ENCODE peak calls at places on chromosome X, in ten cellular contexts. One of them, this sample, is unnamed.

GRCh38 chrX:137166591-137166990 is 132.8 kb upstream of the GPR101 start:
- DNase-seq in cardiac muscle cell: peak; percentile 15
- DNase-seq in H7: peak; percentile 47
- DNase-seq in choroid plexus epithelial cell: no peak
- DNase-seq in WERI-Rb-1: peak; percentile 15
- DNase-seq in effector memory CD4-positive, alpha-beta T cell: no peak
- DNase-seq in tibial nerve: no peak
- DNase-seq in mesendoderm: peak; percentile 34
- DNase-seq in NB4: peak; percentile 27
- DNase-seq in SK-N-SH: peak; percentile 8
- DNase-seq in this sample: no peak

GRCh38 chrX:119942831-119943184 is 743 bp downstream of the NKAP start:
- DNase-seq in cardiac muscle cell: no peak
- DNase-seq in H7: no peak
- DNase-seq in choroid plexus epithelial cell: peak; percentile 10
- DNase-seq in WERI-Rb-1: no peak
- DNase-seq in effector memory CD4-positive, alpha-beta T cell: no peak
- DNase-seq in tibial nerve: no peak
- DNase-seq in mesendoderm: no peak
- DNase-seq in NB4: no peak
- DNase-seq in SK-N-SH: no peak
- DNase-seq in this sample: no peak

GRCh38 chrX:20026278-20026677 is 35.4 kb upstream of the BCLAF3 start:
- DNase-seq in cardiac muscle cell: no peak
- DNase-seq in H7: no peak
- DNase-seq in choroid plexus epithelial cell: peak; percentile 21
- DNase-seq in WERI-Rb-1: no peak
- DNase-seq in effector memory CD4-positive, alpha-beta T cell: no peak
- DNase-seq in tibial nerve: no peak
- DNase-seq in mesendoderm: peak; percentile 60
- DNase-seq in NB4: peak; percentile 4
- DNase-seq in SK-N-SH: no peak
- DNase-seq in this sample: no peak

GRCh38 chrX:68307767-68308166 is 125.5 kb downstream of the OPHN1 start:
- DNase-seq in cardiac muscle cell: no peak
- DNase-seq in H7: no peak
- DNase-seq in choroid plexus epithelial cell: peak; percentile 79
- DNase-seq in WERI-Rb-1: no peak
- DNase-seq in effector memory CD4-positive, alpha-beta T cell: no peak
- DNase-seq in tibial nerve: peak; percentile 13
- DNase-seq in mesendoderm: no peak
- DNase-seq in NB4: peak; percentile 16
- DNase-seq in SK-N-SH: no peak
- DNase-seq in this sample: peak; percentile 55

GRCh38 chrX:100944601-100945000 is 15.9 kb upstream of the XKRX start:
- DNase-seq in cardiac muscle cell: no peak
- DNase-seq in H7: no peak
- DNase-seq in choroid plexus epithelial cell: peak; percentile 34
- DNase-seq in WERI-Rb-1: no peak
- DNase-seq in effector memory CD4-positive, alpha-beta T cell: no peak
- DNase-seq in tibial nerve: no peak
- DNase-seq in mesendoderm: no peak
- DNase-seq in NB4: no peak
- DNase-seq in SK-N-SH: no peak
- DNase-seq in this sample: no peak

GRCh38 chrX:19673334-19674040 is 158.2 kb upstream of the MAP3K15 start:
- DNase-seq in cardiac muscle cell: no peak
- DNase-seq in H7: no peak
- DNase-seq in choroid plexus epithelial cell: peak; percentile 95
- DNase-seq in WERI-Rb-1: no peak
- DNase-seq in effector memory CD4-positive, alpha-beta T cell: no peak
- DNase-seq in tibial nerve: peak; percentile 56
- DNase-seq in mesendoderm: peak; percentile 60
- DNase-seq in NB4: peak; percentile 57
- DNase-seq in SK-N-SH: no peak
- DNase-seq in this sample: peak; percentile 94

GRCh38 chrX:122046815-122047214 is 999.4 kb downstream of the GLUD2 start:
- DNase-seq in cardiac muscle cell: no peak
- DNase-seq in H7: no peak
- DNase-seq in choroid plexus epithelial cell: peak; percentile 26
- DNase-seq in WERI-Rb-1: no peak
- DNase-seq in effector memory CD4-positive, alpha-beta T cell: no peak
- DNase-seq in tibial nerve: no peak
- DNase-seq in mesendoderm: no peak
- DNase-seq in NB4: no peak
- DNase-seq in SK-N-SH: no peak
- DNase-seq in this sample: no peak

GRCh38 chrX:109918753-109919152 is 84.2 kb upstream of the TMEM164 start:
- DNase-seq in cardiac muscle cell: no peak
- DNase-seq in H7: no peak
- DNase-seq in choroid plexus epithelial cell: peak; percentile 13
- DNase-seq in WERI-Rb-1: no peak
- DNase-seq in effector memory CD4-positive, alpha-beta T cell: no peak
- DNase-seq in tibial nerve: no peak
- DNase-seq in mesendoderm: no peak
- DNase-seq in NB4: no peak
- DNase-seq in SK-N-SH: no peak
- DNase-seq in this sample: no peak

GRCh38 chrX:123525131-123525725 is 207.6 kb downstream of the THOC2 start:
- DNase-seq in cardiac muscle cell: no peak
- DNase-seq in H7: no peak
- DNase-seq in choroid plexus epithelial cell: no peak
- DNase-seq in WERI-Rb-1: no peak
- DNase-seq in effector memory CD4-positive, alpha-beta T cell: no peak
- DNase-seq in tibial nerve: no peak
- DNase-seq in mesendoderm: peak; percentile 4
- DNase-seq in NB4: no peak
- DNase-seq in SK-N-SH: no peak
- DNase-seq in this sample: no peak

GRCh38 chrX:8783100-8784098 is 17.8 kb downstream of the FAM9A start:
- DNase-seq in cardiac muscle cell: no peak
- DNase-seq in H7: peak; percentile 84
- DNase-seq in choroid plexus epithelial cell: peak; percentile 12
- DNase-seq in WERI-Rb-1: no peak
- DNase-seq in effector memory CD4-positive, alpha-beta T cell: peak; percentile 12
- DNase-seq in tibial nerve: peak; percentile 4
- DNase-seq in mesendoderm: peak; percentile 58
- DNase-seq in NB4: peak; percentile 38
- DNase-seq in SK-N-SH: peak; percentile 41
- DNase-seq in this sample: no peak

GRCh38 chrX:23334871-23335599 is 386 bp downstream of the PTCHD1 start:
- DNase-seq in cardiac muscle cell: peak; percentile 41
- DNase-seq in H7: peak; percentile 71
- DNase-seq in choroid plexus epithelial cell: no peak
- DNase-seq in WERI-Rb-1: peak; percentile 12
- DNase-seq in effector memory CD4-positive, alpha-beta T cell: no peak
- DNase-seq in tibial nerve: no peak
- DNase-seq in mesendoderm: peak; percentile 40
- DNase-seq in NB4: no peak
- DNase-seq in SK-N-SH: peak; percentile 46
- DNase-seq in this sample: no peak

GRCh38 chrX:21778236-21778635 is 20.3 kb upstream of the SMPX start:
- DNase-seq in cardiac muscle cell: no peak
- DNase-seq in H7: peak; percentile 2
- DNase-seq in choroid plexus epithelial cell: no peak
- DNase-seq in WERI-Rb-1: no peak
- DNase-seq in effector memory CD4-positive, alpha-beta T cell: no peak
- DNase-seq in tibial nerve: no peak
- DNase-seq in mesendoderm: peak; percentile 15
- DNase-seq in NB4: no peak
- DNase-seq in SK-N-SH: no peak
- DNase-seq in this sample: no peak

DNA sequence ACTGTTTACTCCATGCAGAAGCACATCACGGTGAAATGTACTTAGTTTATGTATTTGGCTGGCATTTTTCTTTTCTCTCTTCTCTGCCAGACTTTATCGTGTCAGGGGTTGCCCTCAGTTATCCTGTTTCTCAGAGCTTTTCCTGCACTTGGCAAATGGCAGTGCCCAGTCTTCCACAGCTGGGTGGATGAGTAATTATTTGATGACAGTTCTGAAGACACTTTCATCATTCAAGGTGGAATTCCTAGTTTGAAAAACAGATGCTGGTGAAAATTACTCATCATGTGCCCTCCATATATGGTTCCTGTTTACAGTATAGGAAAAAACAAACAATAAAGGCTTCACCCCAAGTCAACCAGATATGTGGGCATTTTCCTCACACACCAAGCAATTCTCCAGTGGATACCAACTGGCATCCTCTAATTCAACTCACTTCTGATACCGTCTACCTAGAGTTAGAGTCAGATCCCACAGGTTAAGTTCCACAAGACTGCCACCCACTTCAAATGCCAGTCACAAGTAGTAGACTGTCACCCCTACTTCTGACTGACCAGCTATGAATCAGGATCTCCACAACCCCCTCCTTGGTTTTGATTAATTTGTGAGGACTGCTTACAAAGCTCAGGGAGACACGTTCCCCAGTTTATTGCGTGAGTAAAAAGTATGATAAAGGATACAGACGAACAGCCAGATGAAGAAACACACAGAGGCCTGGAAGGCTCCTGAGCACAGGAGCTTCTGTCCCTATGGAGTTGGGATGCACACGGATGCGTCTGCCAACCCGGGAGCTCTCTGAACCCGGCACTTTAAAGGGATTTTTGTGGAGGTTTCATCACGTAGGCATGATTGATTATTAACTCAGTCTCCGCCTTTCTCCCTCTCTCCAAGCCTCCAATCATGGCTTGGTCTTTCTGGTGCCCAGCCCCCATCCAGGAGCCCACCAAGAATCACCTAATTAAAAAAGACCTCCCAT is 72.9 kb downstream of the CLDN34 start:
- DNase-seq in cardiac muscle cell: no peak
- DNase-seq in H7: no peak
- DNase-seq in choroid plexus epithelial cell: no peak
- DNase-seq in WERI-Rb-1: no peak
- DNase-seq in effector memory CD4-positive, alpha-beta T cell: no peak
- DNase-seq in tibial nerve: no peak
- DNase-seq in mesendoderm: no peak
- DNase-seq in NB4: no peak
- DNase-seq in SK-N-SH: no peak
- DNase-seq in this sample: no peak
- H3K4me3 ChIP-seq in cardiac muscle cell: no peak overlapping the region
- H3K4me3 ChIP-seq in H7: no peak overlapping the region
- H3K4me3 ChIP-seq in choroid plexus epithelial cell: no peak overlapping the region
- H3K4me3 ChIP-seq in WERI-Rb-1: no peak overlapping the region
- H3K4me3 ChIP-seq in effector memory CD4-positive, alpha-beta T cell: no peak overlapping the region
- H3K4me3 ChIP-seq in tibial nerve: no peak overlapping the region
- H3K4me3 ChIP-seq in mesendoderm: no peak overlapping the region
- H3K4me3 ChIP-seq in NB4: no peak overlapping the region
- H3K4me3 ChIP-seq in SK-N-SH: no peak overlapping the region
- H3K4me3 ChIP-seq in this sample: no peak overlapping the region

GRCh38 chrX:148537556-148538182 is 37.3 kb downstream of the AFF2 start:
- DNase-seq in cardiac muscle cell: no peak
- DNase-seq in H7: no peak
- DNase-seq in choroid plexus epithelial cell: no peak
- DNase-seq in WERI-Rb-1: no peak
- DNase-seq in effector memory CD4-positive, alpha-beta T cell: no peak
- DNase-seq in tibial nerve: no peak
- DNase-seq in mesendoderm: peak; percentile 20
- DNase-seq in NB4: peak; percentile 4
- DNase-seq in SK-N-SH: no peak
- DNase-seq in this sample: no peak

GRCh38 chrX:148541461-148541983 is 41.1 kb downstream of the AFF2 start:
- DNase-seq in cardiac muscle cell: no peak
- DNase-seq in H7: no peak
- DNase-seq in choroid plexus epithelial cell: no peak
- DNase-seq in WERI-Rb-1: no peak
- DNase-seq in effector memory CD4-positive, alpha-beta T cell: no peak
- DNase-seq in tibial nerve: no peak
- DNase-seq in mesendoderm: no peak
- DNase-seq in NB4: no peak
- DNase-seq in SK-N-SH: no peak
- DNase-seq in this sample: no peak

GRCh38 chrX:148538582-148538981 is 38.2 kb downstream of the AFF2 start:
- DNase-seq in cardiac muscle cell: no peak
- DNase-seq in H7: no peak
- DNase-seq in choroid plexus epithelial cell: no peak
- DNase-seq in WERI-Rb-1: no peak
- DNase-seq in effector memory CD4-positive, alpha-beta T cell: no peak
- DNase-seq in tibial nerve: no peak
- DNase-seq in mesendoderm: no peak
- DNase-seq in NB4: no peak
- DNase-seq in SK-N-SH: no peak
- DNase-seq in this sample: no peak

GRCh38 chrX:148542481-148543255 is 42.3 kb downstream of the AFF2 start:
- DNase-seq in cardiac muscle cell: no peak
- DNase-seq in H7: no peak
- DNase-seq in choroid plexus epithelial cell: no peak
- DNase-seq in WERI-Rb-1: no peak
- DNase-seq in effector memory CD4-positive, alpha-beta T cell: no peak
- DNase-seq in tibial nerve: no peak
- DNase-seq in mesendoderm: peak; percentile 13
- DNase-seq in NB4: no peak
- DNase-seq in SK-N-SH: no peak
- DNase-seq in this sample: no peak

GRCh38 chrX:148540114-148540513 is 39.7 kb downstream of the AFF2 start:
- DNase-seq in cardiac muscle cell: no peak
- DNase-seq in H7: no peak
- DNase-seq in choroid plexus epithelial cell: no peak
- DNase-seq in WERI-Rb-1: no peak
- DNase-seq in effector memory CD4-positive, alpha-beta T cell: no peak
- DNase-seq in tibial nerve: no peak
- DNase-seq in mesendoderm: peak; percentile 45
- DNase-seq in NB4: no peak
- DNase-seq in SK-N-SH: no peak
- DNase-seq in this sample: no peak
- H3K4me3 ChIP-seq in cardiac muscle cell: no peak overlapping the region
- H3K4me3 ChIP-seq in H7: no peak overlapping the region
- H3K4me3 ChIP-seq in choroid plexus epithelial cell: no peak overlapping the region
- H3K4me3 ChIP-seq in WERI-Rb-1: no peak overlapping the region
- H3K4me3 ChIP-seq in effector memory CD4-positive, alpha-beta T cell: no peak overlapping the region
- H3K4me3 ChIP-seq in tibial nerve: no peak overlapping the region
- H3K4me3 ChIP-seq in mesendoderm: no peak overlapping the region
- H3K4me3 ChIP-seq in NB4: no peak overlapping the region
- H3K4me3 ChIP-seq in SK-N-SH: no peak overlapping the region
- H3K4me3 ChIP-seq in this sample: no peak overlapping the region

GRCh38 chrX:33207056-33207455 is 4.3 kb downstream of the DMD start:
- DNase-seq in cardiac muscle cell: no peak
- DNase-seq in H7: no peak
- DNase-seq in choroid plexus epithelial cell: no peak
- DNase-seq in WERI-Rb-1: no peak
- DNase-seq in effector memory CD4-positive, alpha-beta T cell: no peak
- DNase-seq in tibial nerve: no peak
- DNase-seq in mesendoderm: no peak
- DNase-seq in NB4: no peak
- DNase-seq in SK-N-SH: no peak
- DNase-seq in this sample: no peak
- H3K4me3 ChIP-seq in cardiac muscle cell: peak overlapping the region; percentile 76
- H3K4me3 ChIP-seq in H7: no peak overlapping the region
- H3K4me3 ChIP-seq in choroid plexus epithelial cell: no peak overlapping the region
- H3K4me3 ChIP-seq in WERI-Rb-1: no peak overlapping the region
- H3K4me3 ChIP-seq in effector memory CD4-positive, alpha-beta T cell: no peak overlapping the region
- H3K4me3 ChIP-seq in tibial nerve: no peak overlapping the region
- H3K4me3 ChIP-seq in mesendoderm: no peak overlapping the region
- H3K4me3 ChIP-seq in NB4: no peak overlapping the region
- H3K4me3 ChIP-seq in SK-N-SH: no peak overlapping the region
- H3K4me3 ChIP-seq in this sample: no peak overlapping the region

DNA sequence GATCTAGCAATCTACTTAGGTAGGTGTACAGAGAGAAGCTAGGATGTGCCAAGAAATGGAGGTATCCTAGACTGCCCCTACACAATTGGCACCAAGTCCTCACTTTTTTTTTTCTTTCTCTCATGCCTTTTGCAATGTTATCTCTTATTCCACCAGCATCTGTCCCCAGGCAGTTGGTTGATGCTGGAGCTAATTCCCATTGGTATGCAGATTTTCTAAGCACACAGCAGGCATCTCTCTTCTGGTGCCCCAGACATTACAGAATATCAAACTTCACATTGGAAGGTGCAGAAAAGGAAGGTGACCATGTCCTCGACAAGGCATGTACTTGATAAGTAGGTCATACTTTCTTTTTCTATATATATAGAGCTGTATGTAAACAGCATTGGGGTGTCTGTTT is 21.6 kb downstream of the LUZP4 start:
- DNase-seq in cardiac muscle cell: no peak
- DNase-seq in H7: peak; percentile 62
- DNase-seq in choroid plexus epithelial cell: no peak
- DNase-seq in WERI-Rb-1: no peak
- DNase-seq in effector memory CD4-positive, alpha-beta T cell: no peak
- DNase-seq in tibial nerve: no peak
- DNase-seq in mesendoderm: peak; percentile 64
- DNase-seq in NB4: no peak
- DNase-seq in SK-N-SH: peak; percentile 23
- DNase-seq in this sample: no peak
- H3K4me3 ChIP-seq in cardiac muscle cell: no peak overlapping the region
- H3K4me3 ChIP-seq in H7: no peak overlapping the region
- H3K4me3 ChIP-seq in choroid plexus epithelial cell: no peak overlapping the region
- H3K4me3 ChIP-seq in WERI-Rb-1: no peak overlapping the region
- H3K4me3 ChIP-seq in effector memory CD4-positive, alpha-beta T cell: no peak overlapping the region
- H3K4me3 ChIP-seq in tibial nerve: no peak overlapping the region
- H3K4me3 ChIP-seq in mesendoderm: no peak overlapping the region
- H3K4me3 ChIP-seq in NB4: no peak overlapping the region
- H3K4me3 ChIP-seq in SK-N-SH: no peak overlapping the region
- H3K4me3 ChIP-seq in this sample: no peak overlapping the region

This sample was measured in skeletal muscle cell.